ENCODE peak calls at places on chromosomes 13 and 19, in eight cellular contexts. P, T, M, L, A, Q, B and V are unnamed samples.

GRCh38 chr19:56839665-56840451 is 668 bp downstream of the PEG3 start:
- DNase-seq in P (peak), L (peak), Q (no peak), B (peak), T (no peak), A (peak), M (no peak), V (no peak)

GRCh38 chr13:87622921-87623320 is 48.2 kb upstream of the SLITRK5 start:
- DNase-seq in T (no peak), Q (no peak), A (no peak), B (no peak), P (no peak), L (no peak), M (no peak), V (no peak)

GRCh38 chr13:50512602-50513527 is 330.6 kb downstream of the DLEU7 start:
- DNase-seq in M (no peak), Q (peak), P (no peak), A (peak), T (no peak), B (peak), L (no peak), V (peak)

GRCh38 chr13:29849071-29849541 is 1.3 kb downstream of the UBL3 start:
- DNase-seq in P (no peak), L (no peak), B (peak), A (peak), M (peak), T (peak), Q (peak), V (no peak)

GRCh38 chr13:28553971-28554370 is 59.0 kb upstream of the FLT1 start:
- DNase-seq in L (no peak), B (no peak), P (no peak), T (no peak), A (no peak), M (no peak), Q (no peak), V (no peak)

GRCh38 chr19:28569132-28570114 is 643.5 kb downstream of the UQCRFS1 start:
- DNase-seq in M (no peak), L (no peak), A (no peak), T (no peak), Q (no peak), P (no peak), B (no peak), V (no peak)

GRCh38 chr19:46388311-46389095 is 24.9 kb downstream of the CCDC8 start:
- DNase-seq in L (no peak), A (no peak), Q (no peak), P (no peak), B (no peak), M (no peak), T (no peak), V (no peak)

GRCh38 chr13:27038323-27038722 is 133.3 kb downstream of the USP12 start:
- DNase-seq in M (peak), Q (no peak), A (peak), L (no peak), T (no peak), B (peak), P (no peak), V (peak)

GRCh38 chr13:54387607-54388006 is 1359.0 kb downstream of the OLFM4 start:
- DNase-seq in P (no peak), Q (no peak), M (no peak), A (no peak), T (no peak), L (no peak), B (no peak), V (no peak)

GRCh38 chr13:52405369-52405766 is 604 bp downstream of the THSD1 start:
- DNase-seq in A (no peak), T (no peak), P (no peak), M (no peak), Q (no peak), B (no peak), L (no peak), V (peak)

GRCh38 chr19:19034204-19034624 is 811 bp downstream of the ARMC6 start:
- DNase-seq in P (peak), T (peak), B (peak), A (peak), L (no peak), Q (peak), M (peak), V (peak)

GRCh38 chr19:5718579-5719273 is 1.2 kb downstream of the LONP1 start:
- DNase-seq in A (peak), P (no peak), L (no peak), M (no peak), B (peak), Q (no peak), T (no peak), V (peak)

GRCh38 chr19:30449673-30450072 is 77.5 kb downstream of the ZNF536 start:
- DNase-seq in A (no peak), M (no peak), B (no peak), P (no peak), Q (no peak), T (no peak), L (no peak), V (no peak)